ENCODE peak calls at places on chromosomes 5 and 9, in six cellular contexts. C is COR-L47, I is psoas muscle, V is HuH-7.5, F is EL, M is fibroblast of mammary gland. X is an unnamed sample.

GRCh38 chr5:9932770-9933169 is 302.6 kb upstream of the TAS2R1 start:
- DNase-seq in M (peak), C (no peak), I (no peak), V (no peak), F (peak), X (peak)

GRCh38 chr9:69170231-69170630 is 3.8 kb upstream of the TJP2 start:
- DNase-seq in M (no peak), I (no peak), C (no peak), V (no peak), F (no peak), X (no peak)

GRCh38 chr9:2018162-2018643 is 3.1 kb downstream of the SMARCA2 start:
- DNase-seq in M (no peak), F (no peak), V (peak), I (no peak), C (no peak), X (no peak)

GRCh38 chr5:10691826-10692785 is 68.9 kb downstream of the DAP start:
- DNase-seq in F (peak), I (no peak), M (peak), V (no peak), C (no peak), X (peak)

GRCh38 chr5:166581827-166582226 is 1709.6 kb upstream of the WWC1 start:
- DNase-seq in C (no peak), I (no peak), V (no peak), F (no peak), M (peak), X (no peak)

GRCh38 chr5:127700237-127700766 is 2.9 kb upstream of the CCDC192 start:
- DNase-seq in M (no peak), I (no peak), V (no peak), C (peak), F (no peak), X (no peak)

GRCh38 chr9:32524558-32525461 is 1.2 kb downstream of the RIGI start:
- DNase-seq in F (peak), V (no peak), I (no peak), M (no peak), C (peak), X (peak)

GRCh38 chr5:151683444-151683843 is 3.3 kb downstream of the SPARC start:
- DNase-seq in I (no peak), F (no peak), M (no peak), V (no peak), C (no peak), X (peak)

GRCh38 chr5:133544346-133544745 is 68.0 kb downstream of the FSTL4 start:
- DNase-seq in F (no peak), V (no peak), C (no peak), I (no peak), M (no peak), X (no peak)

GRCh38 chr5:72005676-72006075 is 101.6 kb upstream of the MAP1B start:
- DNase-seq in C (peak), F (no peak), I (no peak), V (no peak), M (no peak), X (no peak)

GRCh38 chr5:133854554-133854953 is 113.9 kb downstream of the C5orf15 start:
- DNase-seq in F (no peak), C (no peak), I (peak), M (no peak), V (no peak), X (no peak)

GRCh38 chr9:20580673-20581072 is 41.6 kb downstream of the MLLT3 start:
- DNase-seq in I (no peak), C (no peak), F (no peak), V (no peak), M (no peak), X (no peak)

GRCh38 chr5:111134080-111134479 is 41.9 kb downstream of the WDR36 start:
- DNase-seq in V (no peak), F (peak), M (peak), I (no peak), C (no peak), X (peak)

GRCh38 chr9:22211588-22212360 is 202.7 kb upstream of the CDKN2B start:
- DNase-seq in F (peak), V (no peak), C (no peak), I (no peak), M (peak), X (peak)

GRCh38 chr9:122445155-122445749 is 32.5 kb downstream of the OR1J1 start:
- DNase-seq in V (no peak), I (no peak), C (no peak), M (peak), F (peak), X (peak)

GRCh38 chr5:179415291-179416060 is 70.2 kb upstream of the ADAMTS2 start:
- DNase-seq in M (no peak), I (no peak), F (no peak), V (no peak), C (no peak), X (no peak)

GRCh38 chr9:89374176-89374575 is 55.9 kb downstream of the SECISBP2 start:
- DNase-seq in C (no peak), M (no peak), V (no peak), F (peak), I (no peak), X (no peak)

GRCh38 chr5:160064979-160065619 is 54.2 kb downstream of the PWWP2A start:
- DNase-seq in I (no peak), F (no peak), C (peak), V (peak), M (no peak), X (no peak)

GRCh38 chr5:110414360-110414759 is 312.1 kb downstream of the TMEM232 start:
- DNase-seq in F (peak), V (no peak), M (peak), I (no peak), C (no peak), X (peak)

GRCh38 chr5:127876384-127876783 is 173.2 kb downstream of the CCDC192 start:
- DNase-seq in M (no peak), V (no peak), C (no peak), F (no peak), I (no peak), X (peak)

GRCh38 chr5:106154280-106154716 is 1516.4 kb downstream of the EFNA5 start:
- DNase-seq in C (no peak), F (no peak), I (no peak), V (peak), M (no peak), X (no peak)

GRCh38 chr5:138629383-138629782 is 54.2 kb upstream of the HSPA9 start:
- DNase-seq in C (no peak), V (no peak), F (no peak), I (no peak), M (peak), X (no peak)

GRCh38 chr5:128532776-128533175 is 5.3 kb downstream of the FBN2 start:
- DNase-seq in F (peak), I (no peak), C (no peak), M (no peak), V (no peak), X (no peak)

GRCh38 chr9:70144131-70144503 is 100.5 kb downstream of the MAMDC2 start:
- DNase-seq in C (no peak), I (no peak), V (no peak), M (no peak), F (no peak), X (no peak)

GRCh38 chr9:30301271-30301963 is 2083.0 kb upstream of the ACO1 start:
- DNase-seq in V (peak), F (no peak), C (no peak), M (no peak), I (no peak), X (no peak)

GRCh38 chr5:142825378-142826089 is 55.4 kb downstream of the ARHGAP26 start:
- DNase-seq in M (no peak), I (peak), C (no peak), F (no peak), V (no peak), X (no peak)

GRCh38 chr9:92722386-92723298 is 42.0 kb downstream of the BICD2 start:
- DNase-seq in I (no peak), C (no peak), M (no peak), V (no peak), F (no peak), X (no peak)

GRCh38 chr5:108797396-108797795 is 49.7 kb downstream of the FER start:
- DNase-seq in V (no peak), C (no peak), F (peak), I (no peak), M (no peak), X (no peak)

GRCh38 chr9:106920701-106921283 is 57.8 kb downstream of the ZNF462 start:
- DNase-seq in V (peak), M (peak), F (peak), I (no peak), C (peak), X (peak)

GRCh38 chr5:112681481-112681908 is 56.2 kb upstream of the APC start:
- DNase-seq in V (no peak), F (peak), M (no peak), C (no peak), I (no peak), X (peak)

GRCh38 chr9:27539479-27540441 is 10.1 kb upstream of the MOB3B start:
- DNase-seq in F (peak), V (no peak), M (peak), C (no peak), I (peak), X (peak)

GRCh38 chr5:10438301-10438700 is 3.4 kb upstream of the ROPN1L start:
- DNase-seq in V (no peak), C (no peak), I (no peak), M (no peak), F (no peak), X (no peak)

GRCh38 chr5:82018462-82018861 is 46.6 kb downstream of the ATG10 start:
- DNase-seq in F (no peak), M (no peak), V (no peak), I (no peak), C (peak), X (no peak)

GRCh38 chr9:94490465-94490864 is 64.4 kb upstream of the PCAT7 start:
- DNase-seq in M (peak), V (no peak), C (no peak), I (no peak), F (peak), X (peak)

GRCh38 chr9:99112750-99113417 is 8.0 kb downstream of the TGFBR1 start:
- DNase-seq in F (no peak), I (no peak), C (no peak), M (no peak), V (no peak), X (no peak)

GRCh38 chr9:128159073-128159783 is 837 bp upstream of the BBLN start:
- DNase-seq in F (no peak), M (no peak), I (peak), C (no peak), V (peak), X (peak)

GRCh38 chr5:149004559-149004958 is 58.3 kb downstream of the SH3TC2 start:
- DNase-seq in C (no peak), F (no peak), M (no peak), I (no peak), V (no peak), X (no peak)

GRCh38 chr9:92641092-92641809 is 28.7 kb downstream of the IPPK start:
- DNase-seq in M (no peak), C (no peak), V (no peak), F (no peak), I (no peak), X (no peak)

GRCh38 chr5:17355585-17356346 is 138.3 kb downstream of the BASP1 start:
- DNase-seq in I (no peak), M (peak), C (no peak), F (peak), V (no peak), X (peak)

X was measured in GM23248.